ENCODE peak calls at places on chromosomes 5 and 9, in four cellular contexts. L is stimulated activated CD4-positive, alpha-beta T cell treated with anti-CD3 and anti-CD28 coated beads, TNF-alpha, amount 100 ng/mL, for 4 hours; O is myocyte; Z is astrocyte. C is an unnamed sample.

GRCh38 chr5:12017037-12017436 is 112.8 kb upstream of the CTNND2 start:
- DNase-seq in O (no peak), Z (no peak), L (no peak), C (no peak)

GRCh38 chr5:144433893-144434292 is 263.2 kb downstream of the KCTD16 start:
- DNase-seq in L (no peak), O (peak; percentile 6), Z (no peak), C (no peak)

GRCh38 chr9:34633851-34634550 is 3.6 kb downstream of the SIGMAR1 start:
- DNase-seq in L (no peak), O (peak; percentile 64), Z (peak; percentile 16), C (peak; percentile 75)

GRCh38 chr5:122942164-122942914 is 94.2 kb downstream of the PPIC start:
- DNase-seq in O (peak; percentile 76), L (no peak), Z (peak; percentile 69), C (no peak)

GRCh38 chr5:116137544-116138378 is 52.9 kb downstream of the COMMD10 start:
- DNase-seq in Z (peak; percentile 30), O (peak; percentile 73), L (no peak), C (no peak)

GRCh38 chr9:126125577-126125976 is 201.1 kb upstream of the MVB12B start:
- DNase-seq in O (peak; percentile 34), L (no peak), Z (no peak), C (no peak)

GRCh38 chr9:18865542-18865941 is 167.5 kb downstream of the SAXO1 start:
- DNase-seq in Z (peak; percentile 59), O (no peak), L (no peak), C (no peak)

GRCh38 chr5:31476607-31477200 is 55.2 kb downstream of the DROSHA start:
- DNase-seq in Z (peak; percentile 47), O (no peak), L (no peak), C (no peak)

GRCh38 chr9:306907-307306 is 92.2 kb downstream of the DOCK8 start:
- DNase-seq in Z (no peak), O (no peak), L (no peak), C (peak; percentile 35)

GRCh38 chr9:114718801-114719221 is 36.8 kb upstream of the TEX48 start:
- DNase-seq in O (no peak), Z (peak; percentile 45), L (peak; percentile 58), C (peak; percentile 83)

GRCh38 chr9:17509151-17509550 is 69.7 kb upstream of the SH3GL2 start:
- DNase-seq in O (no peak), L (no peak), Z (no peak), C (no peak)

GRCh38 chr5:177592010-177592834 is at the start of gene TMED9:
- DNase-seq in O (peak; percentile 80), Z (peak; percentile 56), L (peak; percentile 74), C (peak; percentile 78)

GRCh38 chr5:96703384-96703910 is 41.3 kb downstream of the CAST start:
- DNase-seq in Z (no peak), L (no peak), O (no peak), C (peak; percentile 63)

GRCh38 chr5:96844476-96844990 is 31.8 kb upstream of the ERAP2 start:
- DNase-seq in L (no peak), Z (no peak), O (peak; percentile 33), C (no peak)

GRCh38 chr9:91195372-91196012 is 166.2 kb downstream of the AUH start:
- DNase-seq in O (no peak), L (no peak), Z (no peak), C (no peak)

GRCh38 chr9:93302586-93303257 is 118.8 kb downstream of the WNK2 start:
- DNase-seq in Z (peak; percentile 26), O (peak; percentile 52), L (peak; percentile 20), C (peak; percentile 60)

GRCh38 chr5:90641528-90641927 is 82.9 kb downstream of the ADGRV1 start:
- DNase-seq in Z (no peak), L (no peak), O (no peak), C (no peak)

GRCh38 chr5:53038196-53038847 is 49.2 kb downstream of the ITGA2 start:
- DNase-seq in O (no peak), L (no peak), Z (no peak), C (no peak)

GRCh38 chr5:89303033-89303480 is 420.1 kb upstream of the MEF2C start:
- DNase-seq in Z (no peak), L (no peak), O (no peak), C (no peak)

GRCh38 chr9:82597225-82598158 is 465.4 kb downstream of the RASEF start:
- DNase-seq in Z (peak; percentile 39), O (no peak), L (no peak), C (no peak)

GRCh38 chr5:122845253-122846050 is at the start of gene SNX24:
- DNase-seq in O (peak; percentile 84), Z (peak; percentile 50), L (peak; percentile 39), C (peak; percentile 51)

GRCh38 chr9:87594218-87594617 is 96.6 kb downstream of the DAPK1 start:
- DNase-seq in Z (peak; percentile 66), L (no peak), O (no peak), C (no peak)

GRCh38 chr5:81817980-81818379 is 67.1 kb upstream of the SSBP2 start:
- DNase-seq in Z (no peak), L (no peak), O (no peak), C (no peak)

GRCh38 chr5:124774002-124774318 is 27.5 kb upstream of the ZNF608 start:
- DNase-seq in Z (no peak), O (no peak), L (no peak), C (no peak)

GRCh38 chr5:122844136-122844915 is 1.1 kb upstream of the SNX24 start:
- DNase-seq in O (peak; percentile 5), L (no peak), Z (no peak), C (no peak)

GRCh38 chr5:122073023-122073422 is 5.0 kb downstream of the LOX start:
- DNase-seq in Z (no peak), L (no peak), O (no peak), C (no peak)

C was measured in activated CD4-positive, alpha-beta T cell treated with anti-CD3 and anti-CD28 coated beads, Interleukin-2, amount 50 U/mL, for 4 hours.